ENCODE peak calls at places on chromosomes 3 and 15, in ten cellular contexts. N, Q, I, S, B, A, H, M, P and Z are unnamed samples.

GRCh38 chr15:94206463-94207167 is 24.7 kb upstream of the MCTP2 start:
- DNase-seq in S (no peak), B (no peak), I (no peak), M (no peak), A (no peak), N (no peak), H (peak), P (no peak), Q (no peak), Z (no peak)

GRCh38 chr3:119930286-119930685 is 148.4 kb downstream of the NR1I2 start:
- DNase-seq in H (no peak), S (no peak), A (no peak), M (no peak), P (no peak), N (no peak), I (no peak), Q (no peak), B (no peak), Z (no peak)

GRCh38 chr3:27767000-27767399 is 44.9 kb upstream of the EOMES start:
- DNase-seq in Q (no peak), N (no peak), A (no peak), H (no peak), B (no peak), S (no peak), I (no peak), P (no peak), M (no peak), Z (no peak)

GRCh38 chr3:142909282-142909681 is 20.4 kb upstream of the PCOLCE2 start:
- DNase-seq in H (no peak), Q (no peak), N (no peak), I (no peak), S (no peak), B (no peak), M (no peak), A (no peak), P (no peak), Z (no peak)

GRCh38 chr3:14439501-14440167 is 37.2 kb downstream of the SLC6A6 start:
- DNase-seq in S (no peak), P (no peak), H (peak), A (peak), N (peak), I (no peak), M (no peak), B (no peak), Q (peak), Z (peak)

GRCh38 chr3:71245052-71245488 is 338.5 kb downstream of the FOXP1 start:
- DNase-seq in Q (peak), H (peak), I (no peak), N (no peak), A (peak), B (no peak), M (no peak), P (no peak), S (peak), Z (no peak)

GRCh38 chr3:46517016-46517770 is 19.4 kb downstream of the RTP3 start:
- DNase-seq in A (peak), Q (peak), P (peak), I (no peak), N (no peak), H (peak), B (peak), M (no peak), S (no peak), Z (no peak)

GRCh38 chr15:67018451-67018850 is 47.0 kb upstream of the SMAD3 start:
- DNase-seq in N (peak), H (no peak), M (no peak), I (no peak), B (no peak), P (no peak), A (no peak), Q (no peak), S (no peak), Z (no peak)

GRCh38 chr3:98350082-98350481 is 3.6 kb upstream of the OR5K4 start:
- DNase-seq in I (no peak), M (no peak), Q (no peak), H (no peak), B (no peak), S (no peak), A (no peak), P (no peak), N (no peak), Z (no peak)

GRCh38 chr3:156530969-156531368 is 23.9 kb downstream of the SSR3 start:
- DNase-seq in M (no peak), S (no peak), Q (no peak), N (no peak), H (no peak), P (no peak), B (no peak), A (no peak), I (peak), Z (no peak)

GRCh38 chr15:65211157-65211982 is at the start of gene CILP:
- DNase-seq in Q (no peak), I (peak), N (no peak), A (peak), H (peak), P (no peak), S (peak), B (no peak), M (no peak), Z (no peak)

GRCh38 chr3:120567370-120568197 is 28.6 kb upstream of the NDUFB4 start:
- DNase-seq in P (peak), A (peak), S (no peak), N (no peak), Q (peak), B (no peak), I (peak), H (peak), M (no peak), Z (no peak)

GRCh38 chr3:99429501-99429900 is 208.9 kb upstream of the COL8A1 start:
- DNase-seq in M (no peak), N (no peak), Q (no peak), S (no peak), P (no peak), H (no peak), B (no peak), A (no peak), I (no peak), Z (no peak)

GRCh38 chr3:31361391-31362273 is 171.1 kb upstream of the STT3B start:
- DNase-seq in N (no peak), M (no peak), S (peak), I (no peak), B (peak), Q (no peak), H (peak), A (peak), P (peak), Z (no peak)

GRCh38 chr3:55189359-55189801 is 261.5 kb upstream of the LRTM1 start:
- DNase-seq in I (peak), N (no peak), A (peak), H (peak), B (no peak), S (no peak), Q (no peak), M (no peak), P (no peak), Z (no peak)

GRCh38 chr15:37099321-37100108 is 834 bp downstream of the MEIS2 start:
- DNase-seq in A (no peak), Q (peak), P (peak), N (no peak), S (peak), I (peak), M (no peak), B (no peak), H (peak), Z (no peak)

GRCh38 chr15:90871716-90872480 is 3.5 kb downstream of the FURIN start:
- DNase-seq in P (no peak), I (no peak), A (no peak), Q (peak), H (no peak), M (no peak), B (no peak), N (no peak), S (peak), Z (no peak)

GRCh38 chr3:148992027-148992634 is 791 bp downstream of the GYG1 start:
- DNase-seq in H (peak), I (peak), P (peak), S (peak), B (no peak), Q (peak), N (no peak), M (no peak), A (peak), Z (peak)

GRCh38 chr15:101425787-101426365 is 63.6 kb downstream of the PCSK6 start:
- DNase-seq in S (no peak), B (no peak), M (no peak), H (no peak), Q (no peak), A (no peak), N (no peak), I (no peak), P (no peak), Z (no peak)

GRCh38 chr3:16183082-16183481 is 8.6 kb downstream of the GALNT15 start:
- DNase-seq in S (no peak), I (no peak), M (no peak), N (no peak), B (no peak), A (no peak), H (no peak), P (no peak), Q (no peak), Z (no peak)

GRCh38 chr15:80580107-80580506 is 115.0 kb upstream of the ABHD17C start:
- DNase-seq in P (no peak), Q (no peak), H (peak), M (no peak), I (peak), A (peak), N (no peak), S (no peak), B (no peak), Z (no peak)

GRCh38 chr3:171115667-171116066 is 89.1 kb upstream of the SLC2A2 start:
- DNase-seq in B (no peak), S (no peak), M (no peak), A (no peak), P (no peak), Q (no peak), I (no peak), H (no peak), N (no peak), Z (no peak)

GRCh38 chr3:141421639-141422319 is 53.5 kb downstream of the ZBTB38 start:
- DNase-seq in A (peak), B (peak), N (no peak), I (peak), P (no peak), M (no peak), H (peak), S (no peak), Q (no peak), Z (no peak)